ENCODE peak calls at places on chromosome 7, in nine cellular contexts. C, F, P, B, A, H, G, N and J are unnamed samples.

GRCh38 chr7:69832356-69832755 is 234.1 kb downstream of the AUTS2 start:
- DNase-seq in A (no peak), B (no peak), H (no peak), G (no peak), F (no peak), C (no peak), P (no peak), N (no peak), J (no peak)

GRCh38 chr7:154690411-154690810 is 312.5 kb downstream of the PAXIP1 start:
- DNase-seq in H (no peak), A (no peak), C (no peak), F (no peak), P (no peak), N (no peak), G (no peak), B (no peak), J (no peak)

GRCh38 chr7:135486258-135486657 is 23.6 kb downstream of the CNOT4 start:
- DNase-seq in A (no peak), G (no peak), N (no peak), H (no peak), B (no peak), P (no peak), C (no peak), F (no peak), J (no peak)

GRCh38 chr7:94297397-94297838 is 97.3 kb upstream of the COL1A2 start:
- DNase-seq in P (no peak), B (no peak), H (no peak), F (no peak), N (no peak), C (peak; percentile 70), A (no peak), G (peak; percentile 81), J (peak; percentile 53)

GRCh38 chr7:12646139-12646538 is 41.3 kb upstream of the ARL4A start:
- DNase-seq in N (no peak), P (no peak), A (no peak), H (peak; percentile 41), C (no peak), G (no peak), B (no peak), F (no peak), J (no peak)

GRCh38 chr7:159071260-159071659 is 73.4 kb downstream of the VIPR2 start:
- DNase-seq in B (no peak), N (no peak), F (no peak), G (no peak), C (no peak), A (no peak), H (no peak), P (no peak), J (no peak)

GRCh38 chr7:21767300-21767900 is 178.3 kb downstream of the CDCA7L start:
- DNase-seq in P (peak; percentile 72), B (no peak), C (no peak), A (peak; percentile 33), F (no peak), H (peak; percentile 84), G (peak; percentile 71), N (peak; percentile 73), J (no peak)

GRCh38 chr7:100157334-100158228 is 942 bp downstream of the TRAPPC14 start:
- DNase-seq in P (no peak), G (peak; percentile 74), B (no peak), F (no peak), C (no peak), H (peak; percentile 85), N (peak; percentile 45), A (peak; percentile 70), J (no peak)

DNA sequence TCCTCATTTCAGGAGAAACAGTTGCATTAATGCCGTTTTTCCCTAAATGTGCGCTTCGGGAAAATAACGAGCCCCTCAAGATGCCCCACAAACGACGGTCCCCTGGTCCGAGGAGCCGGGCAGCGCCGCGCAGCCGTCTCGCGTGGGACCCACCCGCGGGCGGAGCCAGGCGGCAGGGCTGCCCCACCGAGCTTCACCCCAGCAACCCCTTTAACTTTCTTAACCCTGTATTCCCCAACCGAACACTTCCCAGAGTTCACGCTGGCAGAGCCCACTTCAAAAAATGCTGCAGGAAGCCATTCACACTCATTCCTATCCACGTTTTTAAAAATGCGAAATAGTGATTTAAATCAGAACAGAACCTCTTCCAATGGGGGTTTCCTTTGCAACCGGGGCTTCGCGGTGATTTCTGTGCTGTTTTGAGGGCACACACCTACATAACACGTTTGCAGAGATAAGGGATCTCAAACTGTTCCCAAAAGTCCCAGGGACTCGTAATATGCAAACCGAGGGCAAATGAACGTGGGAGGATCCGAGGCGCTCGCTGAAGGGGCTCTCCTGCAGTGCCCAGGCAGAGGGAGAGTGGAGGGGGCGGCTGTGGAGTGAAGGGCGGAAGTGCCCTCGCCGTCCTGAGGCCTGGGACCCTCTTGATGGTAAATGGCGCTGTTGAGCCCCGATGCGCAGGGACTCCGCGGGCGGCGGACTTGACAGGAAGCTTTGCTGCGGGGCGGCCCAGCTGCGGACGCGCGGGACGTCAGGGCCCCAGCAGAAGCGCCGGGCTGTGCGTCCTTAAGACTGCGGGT is 152.1 kb upstream of the YAE1 start:
- DNase-seq in B (peak; percentile 74), A (peak; percentile 59), C (peak; percentile 37), G (peak; percentile 17), P (peak; percentile 13), F (peak; percentile 9), N (peak; percentile 18), H (peak; percentile 15), J (peak; percentile 87)
- H3K4me3 ChIP-seq in B (peak overlapping the region; percentile 58), A (peak overlapping the region; percentile 55), C (peak overlapping the region; percentile 66), G (peak overlapping the region; percentile 41), P (peak overlapping the region; percentile 50), F (peak overlapping the region; percentile 54), N (no peak overlapping the region), H (peak overlapping the region; percentile 65), J (peak overlapping the region; percentile 48)

GRCh38 chr7:148856891-148857290 is 27.2 kb downstream of the EZH2 start:
- DNase-seq in C (no peak), G (peak; percentile 43), P (no peak), F (no peak), A (no peak), H (no peak), N (no peak), B (no peak), J (no peak)

GRCh38 chr7:148858489-148858888 is 25.6 kb downstream of the EZH2 start:
- DNase-seq in B (no peak), A (no peak), P (no peak), G (no peak), C (no peak), H (no peak), F (no peak), N (no peak), J (no peak)

GRCh38 chr7:148852272-148852671 is 31.8 kb downstream of the EZH2 start:
- DNase-seq in F (no peak), B (no peak), C (no peak), A (no peak), G (no peak), N (no peak), P (no peak), H (no peak), J (no peak)

GRCh38 chr7:148854975-148855374 is 29.1 kb downstream of the EZH2 start:
- DNase-seq in P (no peak), G (no peak), H (no peak), B (no peak), F (no peak), A (no peak), C (no peak), N (no peak), J (no peak)

DNA sequence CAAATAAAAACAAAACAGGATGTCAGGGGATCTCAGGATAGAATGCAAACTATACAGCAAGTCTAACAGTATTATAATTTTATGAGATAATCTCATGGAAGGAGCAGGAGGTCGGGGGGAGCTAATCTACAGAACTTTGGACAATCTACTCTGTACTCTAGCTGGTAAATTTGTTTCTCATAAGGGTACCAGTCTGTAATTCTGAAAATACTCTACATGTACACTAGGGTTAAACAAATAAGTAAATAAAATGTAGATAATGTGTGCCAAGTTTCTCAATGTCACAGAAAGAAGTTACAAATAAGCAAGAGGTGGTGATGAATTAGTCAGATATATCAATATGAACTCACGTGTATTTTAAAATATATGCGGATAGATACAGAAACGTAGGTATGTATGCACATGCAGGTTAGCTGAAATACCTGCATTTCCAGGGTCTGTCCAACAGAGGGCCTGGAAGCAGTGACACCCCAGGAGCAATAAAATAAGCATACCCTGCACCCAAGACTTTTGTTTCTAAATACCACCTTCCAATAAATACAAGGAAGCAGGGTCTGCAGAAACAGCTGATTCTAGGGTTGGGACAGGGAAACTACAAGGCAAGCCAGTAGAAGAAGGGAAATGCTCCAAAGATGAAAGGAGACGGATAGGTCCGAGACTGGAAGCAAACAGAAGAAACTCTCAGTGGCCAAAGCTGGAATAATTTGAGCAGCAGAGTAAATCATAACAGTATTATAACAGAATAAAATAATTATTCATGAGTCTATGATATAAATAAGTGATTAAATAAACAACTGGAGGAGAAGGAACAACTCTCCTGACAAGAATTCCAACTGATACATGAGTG is 27.8 kb downstream of the EZH2 start:
- DNase-seq in N (peak; percentile 63), P (peak; percentile 66), C (no peak), B (no peak), H (peak; percentile 31), A (no peak), F (peak; percentile 59), G (peak; percentile 21), J (no peak)
- H3K4me3 ChIP-seq in N (no peak overlapping the region), P (no peak overlapping the region), C (no peak overlapping the region), B (no peak overlapping the region), H (no peak overlapping the region), A (no peak overlapping the region), F (no peak overlapping the region), G (no peak overlapping the region), J (no peak overlapping the region)

GRCh38 chr7:4841836-4842235 is 20.0 kb downstream of the PAPOLB start:
- DNase-seq in C (no peak), N (no peak), G (no peak), H (no peak), B (no peak), A (no peak), F (no peak), P (no peak), J (no peak)
- H3K4me3 ChIP-seq in C (no peak overlapping the region), N (no peak overlapping the region), G (no peak overlapping the region), H (peak overlapping the region; percentile 67), B (no peak overlapping the region), A (no peak overlapping the region), F (no peak overlapping the region), P (no peak overlapping the region), J (no peak overlapping the region)

DNA sequence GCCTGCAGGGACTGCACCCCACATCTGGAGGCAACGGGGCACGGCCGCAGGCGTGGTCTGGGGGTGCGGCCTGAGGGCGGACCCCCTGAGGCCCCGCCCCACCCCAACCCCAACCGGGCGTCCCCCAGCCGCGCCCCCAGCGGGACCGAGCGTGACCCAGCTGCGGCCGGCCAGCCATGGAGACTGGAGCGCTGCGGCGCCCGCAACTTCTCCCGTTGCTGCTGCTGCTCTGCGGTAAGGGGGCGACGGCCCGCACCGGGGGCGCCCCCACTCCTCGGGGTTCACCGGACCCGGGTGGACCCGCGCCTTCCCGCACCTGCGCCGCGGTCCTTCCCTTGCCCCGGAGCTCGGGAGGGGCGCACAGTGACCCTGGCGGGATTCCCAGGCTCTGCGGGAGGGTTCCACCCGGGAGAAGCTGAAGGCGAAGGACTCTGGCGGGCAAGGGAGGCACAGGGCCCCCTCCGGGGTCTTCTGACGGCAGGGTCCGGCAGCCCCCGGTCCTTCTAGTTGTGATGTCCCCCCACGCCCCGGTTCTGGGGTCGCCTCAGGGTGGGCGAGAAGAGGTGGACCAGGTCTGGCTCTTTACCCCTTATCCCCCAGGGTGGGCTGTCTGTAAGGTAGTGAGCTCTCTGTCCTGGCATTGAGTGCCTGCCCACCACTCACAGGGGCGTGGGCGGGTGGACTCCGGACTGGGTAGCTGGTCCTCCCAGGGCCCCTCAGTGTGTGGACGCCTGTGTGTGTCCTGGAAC is at the start of gene RAMP3:
- DNase-seq in H (no peak), N (no peak), A (no peak), P (no peak), G (no peak), F (no peak), B (peak; percentile 61), C (peak; percentile 30), J (no peak)
- H3K4me3 ChIP-seq in H (no peak within 1 kb of the TSS), N (no peak within 1 kb of the TSS), A (peak within 1 kb of the TSS; percentile 40), P (peak within 1 kb of the TSS; percentile 20), G (no peak within 1 kb of the TSS), F (no peak within 1 kb of the TSS), B (peak within 1 kb of the TSS; percentile 52), C (peak within 1 kb of the TSS; percentile 60), J (peak within 1 kb of the TSS; percentile 6)

GRCh38 chr7:150959739-150960734 is 18.1 kb downstream of the KCNH2 start:
- DNase-seq in P (no peak), A (peak; percentile 0), C (no peak), N (no peak), B (no peak), H (no peak), F (no peak), G (no peak), J (peak; percentile 38)
- H3K4me3 ChIP-seq in P (no peak overlapping the region), A (no peak overlapping the region), C (no peak overlapping the region), N (no peak overlapping the region), B (no peak overlapping the region), H (no peak overlapping the region), F (no peak overlapping the region), G (no peak overlapping the region), J (no peak overlapping the region)